ENCODE peak calls at places on chromosomes 12 and 14, in ten cellular contexts. G is WTC11, E is AG10803, A is upper lobe of right lung, S is GM23338, W is AG09309, D is stomach, K is H9, P is fibroblast of villous mesenchyme, I is tibial artery. H is an unnamed sample.

GRCh38 chr12:9047105-9047504 is 57.8 kb downstream of the KLRG1 start:
- DNase-seq in G (no peak), E (no peak), A (no peak), S (no peak), W (no peak), D (no peak), K (no peak), P (no peak), I (no peak), H (no peak)

GRCh38 chr12:9104087-9104486 is 11.6 kb downstream of the A2M start:
- DNase-seq in G (no peak), E (no peak), A (no peak), S (no peak), W (no peak), D (no peak), K (no peak), P (no peak), I (no peak), H (no peak)

GRCh38 chr12:44709166-44709565 is 166.9 kb downstream of the NELL2 start:
- DNase-seq in G (no peak), E (no peak), A (no peak), S (no peak), W (no peak), D (no peak), K (no peak), P (no peak), I (no peak), H (no peak)

GRCh38 chr14:92625213-92625612 is 111.6 kb downstream of the RIN3 start:
- DNase-seq in G (no peak), E (peak), A (no peak), S (no peak), W (peak), D (no peak), K (no peak), P (peak), I (no peak), H (peak)

GRCh38 chr14:43449291-43449690 is 1057.8 kb downstream of the FSCB start:
- DNase-seq in G (no peak), E (no peak), A (no peak), S (no peak), W (no peak), D (no peak), K (no peak), P (peak), I (no peak), H (no peak)

GRCh38 chr12:130017571-130018449 is 114.0 kb upstream of the TMEM132D start:
- DNase-seq in G (no peak), E (no peak), A (no peak), S (peak), W (no peak), D (no peak), K (no peak), P (no peak), I (no peak), H (no peak)

GRCh38 chr12:47805417-47805816 is 14.3 kb downstream of the HDAC7 start:
- DNase-seq in G (no peak), E (no peak), A (no peak), S (no peak), W (no peak), D (no peak), K (no peak), P (no peak), I (peak), H (peak)

GRCh38 chr12:3533703-3534386 is 42.8 kb downstream of the PRMT8 start:
- DNase-seq in G (no peak), E (no peak), A (no peak), S (no peak), W (no peak), D (peak), K (peak), P (peak), I (no peak), H (peak)

GRCh38 chr12:104011265-104011664 is 38.7 kb downstream of the GLT8D2 start:
- DNase-seq in G (no peak), E (peak), A (no peak), S (no peak), W (peak), D (no peak), K (no peak), P (peak), I (no peak), H (peak)

GRCh38 chr12:12210983-12211382 is 55.9 kb downstream of the LRP6 start:
- DNase-seq in G (no peak), E (no peak), A (no peak), S (no peak), W (no peak), D (no peak), K (no peak), P (no peak), I (no peak), H (no peak)

GRCh38 chr12:12207746-12208145 is 59.1 kb downstream of the LRP6 start:
- DNase-seq in G (no peak), E (no peak), A (no peak), S (no peak), W (no peak), D (no peak), K (no peak), P (peak), I (no peak), H (no peak)

GRCh38 chr12:12209043-12209442 is 57.8 kb downstream of the LRP6 start:
- DNase-seq in G (no peak), E (peak), A (no peak), S (no peak), W (no peak), D (no peak), K (no peak), P (no peak), I (no peak), H (no peak)

GRCh38 chr12:12210416-12210815 is 56.4 kb downstream of the LRP6 start:
- DNase-seq in G (no peak), E (no peak), A (no peak), S (no peak), W (no peak), D (no peak), K (no peak), P (no peak), I (no peak), H (no peak)

GRCh38 chr12:12209675-12210074 is 57.2 kb downstream of the LRP6 start:
- DNase-seq in G (no peak), E (no peak), A (no peak), S (no peak), W (no peak), D (no peak), K (no peak), P (no peak), I (no peak), H (no peak)
- TF ChIP-seq CTCF in G (no peak), E (no peak), A (no peak), S (no peak), W (no peak), D (no peak), K (no peak), P (no peak), I (no peak), H (no peak)

GRCh38 chr12:27969901-27970390 is 2.6 kb downstream of the PTHLH start:
- DNase-seq in G (peak), E (peak), A (peak), S (peak), W (no peak), D (peak), K (peak), P (peak), I (peak), H (peak)
- TF ChIP-seq CTCF in G (no peak), E (no peak), A (no peak), S (peak), W (peak), D (no peak), K (no peak), P (no peak), I (no peak), H (no peak)

GRCh38 chr12:118098456-118098855 is 5.4 kb downstream of the VSIG10 start:
- DNase-seq in G (no peak), E (no peak), A (no peak), S (no peak), W (no peak), D (no peak), K (no peak), P (no peak), I (no peak), H (no peak)
- TF ChIP-seq CTCF in G (no peak), E (no peak), A (no peak), S (no peak), W (no peak), D (no peak), K (no peak), P (no peak), I (no peak), H (no peak)

DNA sequence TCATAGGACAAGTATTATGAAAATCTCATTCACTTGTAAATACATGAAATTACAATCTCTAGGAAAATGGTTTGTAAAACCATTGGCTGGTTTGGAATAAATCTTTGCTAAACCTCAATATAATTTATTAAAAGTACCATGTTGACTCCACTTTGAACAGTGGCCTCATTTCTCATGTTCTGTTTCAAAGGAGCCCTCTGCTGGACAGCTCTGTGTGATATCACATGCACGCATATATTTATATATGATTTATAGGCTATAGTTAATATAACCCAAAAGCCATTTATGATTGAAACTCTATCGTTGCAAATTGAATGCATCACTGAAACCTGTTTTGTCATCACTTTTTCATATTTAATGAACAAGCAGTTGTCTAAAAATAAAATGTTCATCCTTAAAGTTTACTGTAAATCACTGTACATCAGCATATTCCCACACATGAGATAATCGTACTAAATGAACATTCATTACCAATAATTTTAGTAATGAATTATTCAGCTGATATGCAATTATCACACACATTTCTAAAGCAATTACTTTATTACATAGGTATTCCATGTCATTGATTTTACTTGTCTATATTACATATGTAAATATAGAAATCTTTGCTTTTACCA is 493.8 kb downstream of the NPAS3 start:
- DNase-seq in G (no peak), E (peak), A (no peak), S (no peak), W (peak), D (no peak), K (no peak), P (peak), I (no peak), H (peak)
- TF ChIP-seq CTCF in G (no peak), E (peak), A (peak), S (peak), W (peak), D (peak), K (peak), P (peak), I (no peak), H (peak)

GRCh38 chr12:94042321-94042720 is 106.1 kb upstream of the PLXNC1 start:
- DNase-seq in G (no peak), E (no peak), A (no peak), S (peak), W (no peak), D (no peak), K (no peak), P (no peak), I (no peak), H (no peak)
- TF ChIP-seq CTCF in G (no peak), E (no peak), A (no peak), S (no peak), W (no peak), D (no peak), K (no peak), P (no peak), I (no peak), H (no peak)

H was measured in foreskin fibroblast.